ENCODE peak calls at places on chromosomes 7 and 10, in four cellular contexts. One of them, this sample, is unnamed.
A peak's percentile ranks its signal among the peaks of the same experiment; 100 is the strongest.

GRCh38 chr10:123642697-123643096 is 23.5 kb upstream of the GPR26 start:
- DNase-seq in Panc1: no peak
- DNase-seq in uterus: no peak
- DNase-seq in astrocyte of the cerebellum: no peak
- DNase-seq in this sample: no peak

GRCh38 chr7:74480861-74481417 is 27.2 kb downstream of the GTF2IRD1 start:
- DNase-seq in Panc1: no peak
- DNase-seq in uterus: peak; percentile 57
- DNase-seq in astrocyte of the cerebellum: no peak
- DNase-seq in this sample: peak; percentile 64

GRCh38 chr7:45524373-45524913 is 49.7 kb upstream of the ADCY1 start:
- DNase-seq in Panc1: no peak
- DNase-seq in uterus: peak; percentile 18
- DNase-seq in astrocyte of the cerebellum: no peak
- DNase-seq in this sample: no peak

GRCh38 chr7:73703985-73704639 is 15.4 kb downstream of the STX1A start:
- DNase-seq in Panc1: no peak
- DNase-seq in uterus: peak; percentile 63
- DNase-seq in astrocyte of the cerebellum: no peak
- DNase-seq in this sample: peak; percentile 71

GRCh38 chr10:13686331-13686752 is 99.6 kb downstream of the PRPF18 start:
- DNase-seq in Panc1: no peak
- DNase-seq in uterus: no peak
- DNase-seq in astrocyte of the cerebellum: no peak
- DNase-seq in this sample: no peak

GRCh38 chr10:34791228-34791627 is 23.9 kb downstream of the PARD3 start:
- DNase-seq in Panc1: no peak
- DNase-seq in uterus: no peak
- DNase-seq in astrocyte of the cerebellum: no peak
- DNase-seq in this sample: no peak

GRCh38 chr10:88544140-88544870 is 38.8 kb downstream of the RNLS start:
- DNase-seq in Panc1: no peak
- DNase-seq in uterus: no peak
- DNase-seq in astrocyte of the cerebellum: no peak
- DNase-seq in this sample: no peak

GRCh38 chr10:103876155-103876554 is 20.8 kb upstream of the SH3PXD2A start:
- DNase-seq in Panc1: no peak
- DNase-seq in uterus: no peak
- DNase-seq in astrocyte of the cerebellum: no peak
- DNase-seq in this sample: no peak

GRCh38 chr7:157117796-157118195 is 20.9 kb upstream of the UBE3C start:
- DNase-seq in Panc1: no peak
- DNase-seq in uterus: no peak
- DNase-seq in astrocyte of the cerebellum: no peak
- DNase-seq in this sample: no peak

GRCh38 chr10:100749309-100750217 is 4.2 kb downstream of the PAX2 start:
- DNase-seq in Panc1: no peak
- DNase-seq in uterus: no peak
- DNase-seq in astrocyte of the cerebellum: no peak
- DNase-seq in this sample: no peak

GRCh38 chr10:68423522-68423921 is 16.4 kb upstream of the RUFY2 start:
- DNase-seq in Panc1: no peak
- DNase-seq in uterus: no peak
- DNase-seq in astrocyte of the cerebellum: no peak
- DNase-seq in this sample: no peak

GRCh38 chr10:24790599-24790998 is 66.9 kb upstream of the ARHGAP21 start:
- DNase-seq in Panc1: no peak
- DNase-seq in uterus: no peak
- DNase-seq in astrocyte of the cerebellum: no peak
- DNase-seq in this sample: no peak

GRCh38 chr7:113256883-113257531 is 138.7 kb upstream of the SMIM30 start:
- DNase-seq in Panc1: no peak
- DNase-seq in uterus: no peak
- DNase-seq in astrocyte of the cerebellum: no peak
- DNase-seq in this sample: no peak

GRCh38 chr7:123633553-123633952 is 22.1 kb upstream of the LMOD2 start:
- DNase-seq in Panc1: no peak
- DNase-seq in uterus: no peak
- DNase-seq in astrocyte of the cerebellum: peak; percentile 60
- DNase-seq in this sample: peak; percentile 81

GRCh38 chr10:110399163-110400094 is 94.7 kb upstream of the SMNDC1 start:
- DNase-seq in Panc1: peak; percentile 99
- DNase-seq in uterus: no peak
- DNase-seq in astrocyte of the cerebellum: peak; percentile 95
- DNase-seq in this sample: peak; percentile 97

GRCh38 chr10:95217476-95217875 is 23.4 kb downstream of the ACSM6 start:
- DNase-seq in Panc1: no peak
- DNase-seq in uterus: no peak
- DNase-seq in astrocyte of the cerebellum: no peak
- DNase-seq in this sample: peak; percentile 45

GRCh38 chr7:113907617-113908016 is 11.2 kb downstream of the PPP1R3A start:
- DNase-seq in Panc1: no peak
- DNase-seq in uterus: no peak
- DNase-seq in astrocyte of the cerebellum: no peak
- DNase-seq in this sample: no peak

GRCh38 chr10:558891-559766 is 130.3 kb downstream of the DIP2C start:
- DNase-seq in Panc1: no peak
- DNase-seq in uterus: no peak
- DNase-seq in astrocyte of the cerebellum: no peak
- DNase-seq in this sample: no peak

GRCh38 chr10:36888925-36889573 is 236.3 kb upstream of the ANKRD30A start:
- DNase-seq in Panc1: peak; percentile 13
- DNase-seq in uterus: no peak
- DNase-seq in astrocyte of the cerebellum: no peak
- DNase-seq in this sample: no peak

GRCh38 chr10:29646238-29646902 is 11.6 kb upstream of the SVIL start:
- DNase-seq in Panc1: no peak
- DNase-seq in uterus: peak; percentile 39
- DNase-seq in astrocyte of the cerebellum: peak; percentile 66
- DNase-seq in this sample: peak; percentile 58

GRCh38 chr7:2393751-2394150 is 9.7 kb upstream of the CHST12 start:
- DNase-seq in Panc1: no peak
- DNase-seq in uterus: no peak
- DNase-seq in astrocyte of the cerebellum: no peak
- DNase-seq in this sample: no peak

GRCh38 chr7:1532456-1533254 is 2.2 kb downstream of the MAFK start:
- DNase-seq in Panc1: peak; percentile 95
- DNase-seq in uterus: peak; percentile 76
- DNase-seq in astrocyte of the cerebellum: no peak
- DNase-seq in this sample: peak; percentile 95

DNA sequence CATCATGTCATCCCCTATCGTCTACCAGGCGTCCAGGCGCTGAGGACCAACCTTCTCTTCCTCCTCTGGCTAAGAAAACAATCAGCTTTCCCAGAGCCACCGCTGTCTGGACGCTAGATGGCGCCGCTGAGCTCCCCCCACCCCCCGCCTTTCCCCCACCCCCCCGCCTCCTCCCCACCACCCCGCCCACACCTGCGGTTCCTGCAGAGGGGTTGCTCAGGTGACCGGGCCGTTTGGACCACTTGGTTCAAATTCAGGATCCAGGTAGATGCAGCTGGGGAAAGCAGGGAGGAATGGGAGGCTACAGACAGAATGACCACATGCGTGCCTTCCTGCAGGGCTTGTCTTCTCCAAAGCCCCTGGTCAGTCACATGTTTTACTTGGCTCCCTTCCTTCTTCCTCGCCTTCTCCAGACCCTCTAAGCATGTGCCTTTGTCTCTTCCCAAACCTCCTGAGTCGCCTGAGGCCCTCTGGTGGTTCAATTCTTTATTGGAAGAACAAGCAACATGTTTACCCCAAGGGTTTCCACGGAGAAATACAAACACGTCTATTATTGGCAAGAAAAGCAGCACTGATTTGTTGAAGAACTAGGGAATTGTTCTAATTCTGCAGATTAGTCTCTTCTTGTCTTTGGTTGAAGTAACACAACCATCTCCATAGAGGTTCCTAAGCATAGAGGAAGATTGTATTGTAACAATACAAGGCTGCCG is 24.7 kb downstream of the AOC1 start:
- DNase-seq in Panc1: no peak
- DNase-seq in uterus: peak; percentile 52
- DNase-seq in astrocyte of the cerebellum: peak; percentile 60
- DNase-seq in this sample: peak; percentile 55
- TF ChIP-seq CTCF in Panc1: peak; percentile 60
- TF ChIP-seq CTCF in uterus: peak; percentile 35
- TF ChIP-seq CTCF in astrocyte of the cerebellum: peak; percentile 49
- TF ChIP-seq CTCF in this sample: peak; percentile 51

GRCh38 chr7:155455776-155456516 is 2.0 kb upstream of the EN2 start:
- DNase-seq in Panc1: no peak
- DNase-seq in uterus: no peak
- DNase-seq in astrocyte of the cerebellum: no peak
- DNase-seq in this sample: no peak
- H3K4me3 ChIP-seq in Panc1: peak overlapping the region; percentile 72
- H3K4me3 ChIP-seq in uterus: no peak overlapping the region
- H3K4me3 ChIP-seq in astrocyte of the cerebellum: peak overlapping the region; percentile 42
- H3K4me3 ChIP-seq in this sample: no peak overlapping the region

DNA sequence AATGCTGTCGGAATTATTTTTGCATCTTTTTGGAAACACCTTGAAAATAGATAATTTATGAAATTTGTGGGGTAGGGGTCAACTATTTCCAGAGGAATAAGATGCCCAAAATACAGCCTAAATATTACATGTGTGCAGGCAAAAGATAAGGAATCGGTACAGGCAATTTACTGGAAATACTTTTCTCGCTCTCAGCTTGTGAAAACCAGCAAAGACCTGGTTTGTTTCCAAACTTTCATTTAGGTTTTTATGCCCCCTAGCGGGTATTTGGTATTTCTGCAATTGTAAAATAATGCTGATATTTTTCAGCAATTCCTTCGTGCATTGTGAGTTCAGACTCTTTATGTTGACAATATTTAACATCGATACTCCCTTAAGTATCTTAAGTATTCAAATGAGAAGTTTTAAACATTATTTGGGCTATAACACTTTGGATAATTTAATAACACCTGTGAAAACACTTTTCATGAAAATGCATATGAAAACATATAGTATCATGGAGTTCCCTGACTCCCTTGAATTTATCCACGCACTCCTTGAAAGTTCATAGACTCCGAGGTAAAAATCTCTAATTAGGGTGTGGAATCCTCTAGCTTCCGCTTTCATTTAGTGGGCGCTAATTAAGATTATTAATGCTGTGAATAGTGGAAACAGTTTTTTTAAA is 132.4 kb downstream of the TSPAN12 start:
- DNase-seq in Panc1: no peak
- DNase-seq in uterus: no peak
- DNase-seq in astrocyte of the cerebellum: peak; percentile 19
- DNase-seq in this sample: peak; percentile 60
- TF ChIP-seq CTCF in Panc1: peak; percentile 70
- TF ChIP-seq CTCF in uterus: peak; percentile 41
- TF ChIP-seq CTCF in astrocyte of the cerebellum: peak; percentile 50
- TF ChIP-seq CTCF in this sample: peak; percentile 68

GRCh38 chr10:3094565-3095168 is 27.3 kb downstream of the PFKP start:
- DNase-seq in Panc1: no peak
- DNase-seq in uterus: no peak
- DNase-seq in astrocyte of the cerebellum: no peak
- DNase-seq in this sample: peak; percentile 31
- H3K4me3 ChIP-seq in Panc1: peak overlapping the region; percentile 40
- H3K4me3 ChIP-seq in uterus: no peak overlapping the region
- H3K4me3 ChIP-seq in astrocyte of the cerebellum: no peak overlapping the region
- H3K4me3 ChIP-seq in this sample: peak overlapping the region; percentile 4

This sample was measured in astrocyte of the spinal cord.